ENCODE peak calls at places on chromosomes 13 and 19, in four cellular contexts. W is lung, Y is GM23338, R is heart right ventricle. E is an unnamed sample.

GRCh38 chr13:113324336-113324882 is 27.4 kb downstream of the LAMP1 start:
- DNase-seq in W (no peak), Y (no peak), R (no peak), E (no peak)

GRCh38 chr19:1455336-1456120 is 5.6 kb downstream of the APC2 start:
- DNase-seq in W (peak; percentile 50), Y (peak; percentile 100), R (no peak), E (peak; percentile 91)

GRCh38 chr19:4533334-4533733 is 1.7 kb downstream of the PLIN5 start:
- DNase-seq in W (no peak), Y (no peak), R (no peak), E (no peak)

GRCh38 chr19:55069137-55069858 is 6.3 kb upstream of the RDH13 start:
- DNase-seq in W (peak; percentile 63), Y (peak; percentile 81), R (no peak), E (peak; percentile 86)

GRCh38 chr13:20414475-20415287 is 111.0 kb downstream of the CRYL1 start:
- DNase-seq in W (no peak), Y (peak; percentile 69), R (no peak), E (no peak)

GRCh38 chr19:45558399-45558878 is 26.2 kb downstream of the OPA3 start:
- DNase-seq in W (peak; percentile 42), Y (peak; percentile 93), R (no peak), E (peak; percentile 77)

GRCh38 chr13:99312493-99312883 is 5.3 kb upstream of the GPR183 start:
- DNase-seq in W (peak; percentile 44), Y (no peak), R (peak; percentile 31), E (no peak)

GRCh38 chr19:56133858-56134654 is 7.0 kb upstream of the ZNF444 start:
- DNase-seq in W (peak; percentile 70), Y (no peak), R (no peak), E (peak; percentile 46)

GRCh38 chr13:27869436-27870090 is 50.2 kb upstream of the PDX1 start:
- DNase-seq in W (no peak), Y (no peak), R (no peak), E (no peak)
- H3K4me3 ChIP-seq in W (no peak overlapping the region), Y (no peak overlapping the region), R (no peak overlapping the region), E (no peak overlapping the region)

GRCh38 chr19:57903298-57904174 is 12.9 kb downstream of the ZNF417 start:
- DNase-seq in W (no peak), Y (peak; percentile 73), R (no peak), E (no peak)
- TF ChIP-seq CTCF in W (peak; percentile 2), Y (peak; percentile 70), R (peak; percentile 15), E (peak; percentile 43)

DNA sequence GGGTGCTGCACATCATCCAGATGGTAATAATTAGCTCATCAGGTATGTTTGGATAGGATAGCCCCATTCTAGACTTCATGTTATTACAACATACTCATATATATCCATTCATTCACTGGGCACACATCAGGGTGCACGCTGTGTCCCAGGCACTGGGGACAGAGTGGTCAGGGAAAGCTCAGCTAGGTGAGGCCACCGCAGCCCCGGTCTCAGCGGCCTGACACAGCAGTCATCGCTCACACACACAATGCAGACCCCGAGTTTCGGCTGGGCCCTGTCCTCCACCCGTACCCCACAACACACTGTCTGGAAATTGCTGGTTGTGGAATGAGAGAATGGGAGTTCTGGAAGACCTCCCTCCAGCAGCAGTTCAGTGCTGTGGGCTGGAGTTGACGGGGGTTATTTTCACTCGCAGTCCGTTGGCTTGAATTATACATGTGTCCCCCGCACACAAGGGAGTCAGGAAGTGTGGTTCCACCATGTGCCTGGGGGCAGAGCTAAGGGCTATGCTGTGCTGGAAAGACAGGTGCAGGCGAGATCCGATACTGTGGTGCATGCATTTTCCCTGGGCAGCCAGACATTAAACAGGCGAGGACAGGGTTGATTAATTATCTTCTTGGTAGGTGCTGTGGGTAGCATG is 257.6 kb downstream of the TEX29 start:
- DNase-seq in W (no peak), Y (no peak), R (no peak), E (no peak)
- H3K27me3 ChIP-seq in W (no peaks in the 10 kb centered on the region), Y (no peaks in the 10 kb centered on the region), R (peaks cover 13% of the 10 kb centered on the region), E (no peaks in the 10 kb centered on the region)

GRCh38 chr19:48168689-48169088 is 1.5 kb downstream of the LIG1 start:
- DNase-seq in W (no peak), Y (no peak), R (no peak), E (no peak)
- H3K4me3 ChIP-seq in W (no peak overlapping the region), Y (no peak overlapping the region), R (no peak overlapping the region), E (no peak overlapping the region)

GRCh38 chr13:52399708-52400107 is 6.3 kb downstream of the THSD1 start:
- DNase-seq in W (no peak), Y (peak; percentile 22), R (no peak), E (no peak)
- TF ChIP-seq CTCF in W (no peak), Y (peak; percentile 32), R (no peak), E (no peak)

GRCh38 chr19:41578886-41579285 is 2.9 kb downstream of the CEACAM21 start:
- DNase-seq in W (no peak), Y (no peak), R (no peak), E (no peak)

GRCh38 chr19:41570639-41571112 is 5.3 kb upstream of the CEACAM21 start:
- DNase-seq in W (peak; percentile 79), Y (peak; percentile 94), R (peak; percentile 83), E (peak; percentile 75)

GRCh38 chr19:41577144-41577830 is 1.3 kb downstream of the CEACAM21 start:
- DNase-seq in W (no peak), Y (no peak), R (no peak), E (no peak)

GRCh38 chr19:41577833-41578232 is 1.9 kb downstream of the CEACAM21 start:
- DNase-seq in W (no peak), Y (no peak), R (no peak), E (no peak)

GRCh38 chr19:41575998-41576397 is at the start of gene CEACAM21:
- DNase-seq in W (peak; percentile 72), Y (no peak), R (peak; percentile 30), E (peak; percentile 59)
- H3K27me3 ChIP-seq in W (no peaks in the 10 kb centered on the region), Y (peaks cover 19% of the 10 kb centered on the region), R (peaks cover 10% of the 10 kb centered on the region), E (no peaks in the 10 kb centered on the region)

DNA sequence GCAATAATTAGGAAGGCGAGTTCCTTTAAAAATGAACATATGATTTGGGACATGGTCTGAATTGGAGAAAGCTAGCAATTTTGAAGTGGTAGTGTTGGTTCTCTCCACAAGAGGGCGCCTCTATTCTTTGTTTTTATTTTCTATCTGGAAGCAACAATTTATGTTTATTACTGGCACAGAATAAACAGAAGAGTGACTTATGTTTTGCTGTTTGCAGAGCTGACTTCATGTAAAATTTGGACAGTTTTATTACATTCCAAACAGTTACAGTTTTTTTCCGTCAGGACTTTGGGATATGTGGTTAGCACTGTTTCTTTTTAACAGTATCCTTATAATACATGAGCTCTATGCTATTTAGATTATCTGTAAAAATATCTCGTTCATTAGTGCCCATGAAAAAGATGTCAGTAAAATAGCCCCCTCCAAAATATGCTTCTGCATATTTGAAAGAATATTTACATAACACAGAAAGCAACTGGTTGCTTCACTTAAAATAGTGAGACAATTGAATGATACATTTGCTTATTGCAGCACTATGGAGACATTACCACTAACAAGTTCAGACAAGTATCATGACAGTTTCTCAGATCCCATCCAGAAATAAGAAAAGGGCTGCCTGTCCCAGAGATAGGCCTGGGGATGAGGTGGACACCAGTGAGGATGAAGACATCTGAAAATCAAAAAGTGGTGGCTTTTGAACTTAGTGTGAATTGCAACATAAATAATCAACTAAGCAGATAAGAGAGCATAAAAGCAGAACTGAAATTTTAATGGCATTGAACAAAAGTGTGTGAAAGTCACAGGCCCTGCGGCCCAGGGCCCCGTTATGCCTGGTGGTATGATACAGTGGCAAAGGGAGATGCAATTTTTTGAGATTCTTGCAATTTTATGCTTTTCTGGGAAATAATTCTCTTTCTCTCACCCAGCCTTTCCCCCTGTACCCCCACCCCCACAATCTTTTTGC is 32.3 kb upstream of the FGF9 start:
- DNase-seq in W (no peak), Y (peak; percentile 49), R (no peak), E (peak; percentile 51)
- H3K4me3 ChIP-seq in W (no peak overlapping the region), Y (no peak overlapping the region), R (no peak overlapping the region), E (no peak overlapping the region)

GRCh38 chr19:38506375-38506722 is 72.9 kb downstream of the RYR1 start:
- DNase-seq in W (no peak), Y (no peak), R (no peak), E (no peak)

GRCh38 chr19:38500450-38500849 is 67.0 kb downstream of the RYR1 start:
- DNase-seq in W (no peak), Y (no peak), R (no peak), E (no peak)

GRCh38 chr19:38505958-38506357 is 72.5 kb downstream of the RYR1 start:
- DNase-seq in W (no peak), Y (no peak), R (no peak), E (no peak)

GRCh38 chr19:38499532-38499931 is 66.0 kb downstream of the RYR1 start:
- DNase-seq in W (no peak), Y (no peak), R (no peak), E (no peak)

GRCh38 chr19:38502410-38503143 is 69.1 kb downstream of the RYR1 start:
- DNase-seq in W (no peak), Y (peak; percentile 37), R (no peak), E (no peak)
- TF ChIP-seq CTCF in W (no peak), Y (no peak), R (no peak), E (no peak)